ENCODE peak calls at places on chromosomes 1 and 21, in nine cellular contexts. One of them, this sample, is unnamed.

GRCh38 chr21:38853421-38853919 is 47.7 kb downstream of the ETS2 start:
- DNase-seq in heart right ventricle: peak; percentile 27
- DNase-seq in T-cell: no peak
- DNase-seq in thoracic aorta: no peak
- DNase-seq in ACHN: peak; percentile 83
- DNase-seq in AML-193: no peak
- DNase-seq in fibroblast of mammary gland: peak; percentile 95
- DNase-seq in left cardiac atrium: no peak
- DNase-seq in body of pancreas: peak; percentile 21
- DNase-seq in this sample: no peak

GRCh38 chr1:113980120-113980519 is 846 bp downstream of the OLFML3 start:
- DNase-seq in heart right ventricle: peak; percentile 74
- DNase-seq in T-cell: no peak
- DNase-seq in thoracic aorta: no peak
- DNase-seq in ACHN: no peak
- DNase-seq in AML-193: no peak
- DNase-seq in fibroblast of mammary gland: peak; percentile 54
- DNase-seq in left cardiac atrium: peak; percentile 56
- DNase-seq in body of pancreas: peak; percentile 48
- DNase-seq in this sample: no peak

GRCh38 chr1:30342535-30343141 is 380.7 kb downstream of the MATN1 start:
- DNase-seq in heart right ventricle: no peak
- DNase-seq in T-cell: no peak
- DNase-seq in thoracic aorta: no peak
- DNase-seq in ACHN: no peak
- DNase-seq in AML-193: no peak
- DNase-seq in fibroblast of mammary gland: no peak
- DNase-seq in left cardiac atrium: no peak
- DNase-seq in body of pancreas: no peak
- DNase-seq in this sample: no peak

GRCh38 chr1:92951141-92951582 is 10.1 kb downstream of the DIPK1A start:
- DNase-seq in heart right ventricle: no peak
- DNase-seq in T-cell: no peak
- DNase-seq in thoracic aorta: no peak
- DNase-seq in ACHN: peak; percentile 11
- DNase-seq in AML-193: no peak
- DNase-seq in fibroblast of mammary gland: peak; percentile 87
- DNase-seq in left cardiac atrium: no peak
- DNase-seq in body of pancreas: peak; percentile 12
- DNase-seq in this sample: no peak

GRCh38 chr1:116415699-116416533 is 42.9 kb downstream of the ATP1A1 start:
- DNase-seq in heart right ventricle: peak; percentile 37
- DNase-seq in T-cell: no peak
- DNase-seq in thoracic aorta: no peak
- DNase-seq in ACHN: no peak
- DNase-seq in AML-193: no peak
- DNase-seq in fibroblast of mammary gland: peak; percentile 12
- DNase-seq in left cardiac atrium: peak; percentile 34
- DNase-seq in body of pancreas: peak; percentile 60
- DNase-seq in this sample: no peak

GRCh38 chr1:197763769-197764168 is 11.5 kb downstream of the DENND1B start:
- DNase-seq in heart right ventricle: no peak
- DNase-seq in T-cell: no peak
- DNase-seq in thoracic aorta: no peak
- DNase-seq in ACHN: no peak
- DNase-seq in AML-193: no peak
- DNase-seq in fibroblast of mammary gland: no peak
- DNase-seq in left cardiac atrium: no peak
- DNase-seq in body of pancreas: no peak
- DNase-seq in this sample: no peak

GRCh38 chr1:234538930-234539649 is 60.1 kb upstream of the TARBP1 start:
- DNase-seq in heart right ventricle: peak; percentile 56
- DNase-seq in T-cell: no peak
- DNase-seq in thoracic aorta: no peak
- DNase-seq in ACHN: no peak
- DNase-seq in AML-193: no peak
- DNase-seq in fibroblast of mammary gland: no peak
- DNase-seq in left cardiac atrium: peak; percentile 64
- DNase-seq in body of pancreas: peak; percentile 46
- DNase-seq in this sample: no peak

GRCh38 chr1:21816602-21817302 is 4.7 kb downstream of the LDLRAD2 start:
- DNase-seq in heart right ventricle: no peak
- DNase-seq in T-cell: no peak
- DNase-seq in thoracic aorta: no peak
- DNase-seq in ACHN: peak; percentile 74
- DNase-seq in AML-193: no peak
- DNase-seq in fibroblast of mammary gland: peak; percentile 80
- DNase-seq in left cardiac atrium: no peak
- DNase-seq in body of pancreas: no peak
- DNase-seq in this sample: no peak

GRCh38 chr21:26842976-26843911 is 2.0 kb downstream of the ADAMTS1 start:
- DNase-seq in heart right ventricle: peak; percentile 90
- DNase-seq in T-cell: no peak
- DNase-seq in thoracic aorta: peak; percentile 82
- DNase-seq in ACHN: peak; percentile 92
- DNase-seq in AML-193: no peak
- DNase-seq in fibroblast of mammary gland: peak; percentile 97
- DNase-seq in left cardiac atrium: peak; percentile 93
- DNase-seq in body of pancreas: peak; percentile 97
- DNase-seq in this sample: peak; percentile 97

GRCh38 chr1:228978486-228979324 is 243.4 kb downstream of the RHOU start:
- DNase-seq in heart right ventricle: no peak
- DNase-seq in T-cell: no peak
- DNase-seq in thoracic aorta: no peak
- DNase-seq in ACHN: no peak
- DNase-seq in AML-193: no peak
- DNase-seq in fibroblast of mammary gland: peak; percentile 49
- DNase-seq in left cardiac atrium: peak; percentile 42
- DNase-seq in body of pancreas: peak; percentile 67
- DNase-seq in this sample: no peak

GRCh38 chr1:248243204-248243603 is 12.0 kb downstream of the OR2M4 start:
- DNase-seq in heart right ventricle: no peak
- DNase-seq in T-cell: no peak
- DNase-seq in thoracic aorta: no peak
- DNase-seq in ACHN: peak; percentile 61
- DNase-seq in AML-193: peak; percentile 60
- DNase-seq in fibroblast of mammary gland: peak; percentile 34
- DNase-seq in left cardiac atrium: peak; percentile 11
- DNase-seq in body of pancreas: peak; percentile 30
- DNase-seq in this sample: no peak

GRCh38 chr1:91793189-91793588 is 92.8 kb downstream of the TGFBR3 start:
- DNase-seq in heart right ventricle: no peak
- DNase-seq in T-cell: no peak
- DNase-seq in thoracic aorta: no peak
- DNase-seq in ACHN: no peak
- DNase-seq in AML-193: no peak
- DNase-seq in fibroblast of mammary gland: no peak
- DNase-seq in left cardiac atrium: no peak
- DNase-seq in body of pancreas: no peak
- DNase-seq in this sample: no peak

GRCh38 chr1:68331117-68331865 is 99.0 kb upstream of the WLS start:
- DNase-seq in heart right ventricle: no peak
- DNase-seq in T-cell: no peak
- DNase-seq in thoracic aorta: no peak
- DNase-seq in ACHN: peak; percentile 9
- DNase-seq in AML-193: no peak
- DNase-seq in fibroblast of mammary gland: peak; percentile 96
- DNase-seq in left cardiac atrium: no peak
- DNase-seq in body of pancreas: no peak
- DNase-seq in this sample: no peak

GRCh38 chr1:113859478-113860175 is 11.9 kb downstream of the PTPN22 start:
- DNase-seq in heart right ventricle: no peak
- DNase-seq in T-cell: no peak
- DNase-seq in thoracic aorta: no peak
- DNase-seq in ACHN: no peak
- DNase-seq in AML-193: peak; percentile 53
- DNase-seq in fibroblast of mammary gland: no peak
- DNase-seq in left cardiac atrium: no peak
- DNase-seq in body of pancreas: no peak
- DNase-seq in this sample: no peak

GRCh38 chr1:201730611-201731010 is 98.3 kb upstream of the IPO9 start:
- DNase-seq in heart right ventricle: no peak
- DNase-seq in T-cell: no peak
- DNase-seq in thoracic aorta: no peak
- DNase-seq in ACHN: no peak
- DNase-seq in AML-193: no peak
- DNase-seq in fibroblast of mammary gland: no peak
- DNase-seq in left cardiac atrium: no peak
- DNase-seq in body of pancreas: no peak
- DNase-seq in this sample: no peak

GRCh38 chr1:208807446-208808117 is 563.4 kb upstream of the PLXNA2 start:
- DNase-seq in heart right ventricle: no peak
- DNase-seq in T-cell: no peak
- DNase-seq in thoracic aorta: no peak
- DNase-seq in ACHN: no peak
- DNase-seq in AML-193: no peak
- DNase-seq in fibroblast of mammary gland: no peak
- DNase-seq in left cardiac atrium: no peak
- DNase-seq in body of pancreas: no peak
- DNase-seq in this sample: no peak

GRCh38 chr1:202225131-202225530 is 31.5 kb downstream of the LGR6 start:
- DNase-seq in heart right ventricle: no peak
- DNase-seq in T-cell: no peak
- DNase-seq in thoracic aorta: no peak
- DNase-seq in ACHN: no peak
- DNase-seq in AML-193: no peak
- DNase-seq in fibroblast of mammary gland: no peak
- DNase-seq in left cardiac atrium: no peak
- DNase-seq in body of pancreas: no peak
- DNase-seq in this sample: no peak

GRCh38 chr21:32585970-32586369 is 647 bp upstream of the TCP10L start:
- DNase-seq in heart right ventricle: no peak
- DNase-seq in T-cell: no peak
- DNase-seq in thoracic aorta: no peak
- DNase-seq in ACHN: no peak
- DNase-seq in AML-193: no peak
- DNase-seq in fibroblast of mammary gland: no peak
- DNase-seq in left cardiac atrium: no peak
- DNase-seq in body of pancreas: no peak
- DNase-seq in this sample: no peak

GRCh38 chr21:31911138-31911907 is 38.5 kb downstream of the HUNK start:
- DNase-seq in heart right ventricle: no peak
- DNase-seq in T-cell: no peak
- DNase-seq in thoracic aorta: no peak
- DNase-seq in ACHN: no peak
- DNase-seq in AML-193: no peak
- DNase-seq in fibroblast of mammary gland: peak; percentile 49
- DNase-seq in left cardiac atrium: no peak
- DNase-seq in body of pancreas: no peak
- DNase-seq in this sample: no peak

GRCh38 chr1:225044258-225044657 is 114.8 kb downstream of the DNAH14 start:
- DNase-seq in heart right ventricle: no peak
- DNase-seq in T-cell: no peak
- DNase-seq in thoracic aorta: no peak
- DNase-seq in ACHN: no peak
- DNase-seq in AML-193: no peak
- DNase-seq in fibroblast of mammary gland: peak; percentile 25
- DNase-seq in left cardiac atrium: no peak
- DNase-seq in body of pancreas: no peak
- DNase-seq in this sample: no peak

GRCh38 chr1:44884746-44885145 is 41.7 kb upstream of the PTCH2 start:
- DNase-seq in heart right ventricle: no peak
- DNase-seq in T-cell: no peak
- DNase-seq in thoracic aorta: no peak
- DNase-seq in ACHN: no peak
- DNase-seq in AML-193: no peak
- DNase-seq in fibroblast of mammary gland: peak; percentile 8
- DNase-seq in left cardiac atrium: peak; percentile 28
- DNase-seq in body of pancreas: peak; percentile 15
- DNase-seq in this sample: no peak

GRCh38 chr1:31371121-31371520 is 1.8 kb downstream of the FABP3 start:
- DNase-seq in heart right ventricle: no peak
- DNase-seq in T-cell: no peak
- DNase-seq in thoracic aorta: no peak
- DNase-seq in ACHN: peak; percentile 23
- DNase-seq in AML-193: no peak
- DNase-seq in fibroblast of mammary gland: no peak
- DNase-seq in left cardiac atrium: peak; percentile 37
- DNase-seq in body of pancreas: no peak
- DNase-seq in this sample: no peak

GRCh38 chr1:23282967-23283366 is 61.1 kb downstream of the HNRNPR start:
- DNase-seq in heart right ventricle: no peak
- DNase-seq in T-cell: no peak
- DNase-seq in thoracic aorta: no peak
- DNase-seq in ACHN: no peak
- DNase-seq in AML-193: no peak
- DNase-seq in fibroblast of mammary gland: peak; percentile 85
- DNase-seq in left cardiac atrium: no peak
- DNase-seq in body of pancreas: no peak
- DNase-seq in this sample: no peak

GRCh38 chr21:19981938-19982337 is 1016.3 kb upstream of the NCAM2 start:
- DNase-seq in heart right ventricle: no peak
- DNase-seq in T-cell: no peak
- DNase-seq in thoracic aorta: no peak
- DNase-seq in ACHN: no peak
- DNase-seq in AML-193: no peak
- DNase-seq in fibroblast of mammary gland: no peak
- DNase-seq in left cardiac atrium: no peak
- DNase-seq in body of pancreas: no peak
- DNase-seq in this sample: no peak

GRCh38 chr1:172909606-172910326 is 141.0 kb downstream of the TNFSF18 start:
- DNase-seq in heart right ventricle: no peak
- DNase-seq in T-cell: no peak
- DNase-seq in thoracic aorta: no peak
- DNase-seq in ACHN: peak; percentile 75
- DNase-seq in AML-193: no peak
- DNase-seq in fibroblast of mammary gland: peak; percentile 97
- DNase-seq in left cardiac atrium: no peak
- DNase-seq in body of pancreas: no peak
- DNase-seq in this sample: no peak

GRCh38 chr21:42403611-42404231 is at the start of gene UBASH3A:
- DNase-seq in heart right ventricle: no peak
- DNase-seq in T-cell: peak; percentile 63
- DNase-seq in thoracic aorta: no peak
- DNase-seq in ACHN: no peak
- DNase-seq in AML-193: no peak
- DNase-seq in fibroblast of mammary gland: no peak
- DNase-seq in left cardiac atrium: no peak
- DNase-seq in body of pancreas: no peak
- DNase-seq in this sample: no peak

GRCh38 chr1:171219751-171220385 is 28.4 kb upstream of the FMO1 start:
- DNase-seq in heart right ventricle: no peak
- DNase-seq in T-cell: no peak
- DNase-seq in thoracic aorta: no peak
- DNase-seq in ACHN: no peak
- DNase-seq in AML-193: no peak
- DNase-seq in fibroblast of mammary gland: peak; percentile 89
- DNase-seq in left cardiac atrium: no peak
- DNase-seq in body of pancreas: no peak
- DNase-seq in this sample: no peak

GRCh38 chr1:224873645-224874369 is 55.7 kb upstream of the DNAH14 start:
- DNase-seq in heart right ventricle: no peak
- DNase-seq in T-cell: no peak
- DNase-seq in thoracic aorta: no peak
- DNase-seq in ACHN: peak; percentile 49
- DNase-seq in AML-193: no peak
- DNase-seq in fibroblast of mammary gland: peak; percentile 83
- DNase-seq in left cardiac atrium: no peak
- DNase-seq in body of pancreas: peak; percentile 10
- DNase-seq in this sample: no peak

GRCh38 chr1:40153073-40153770 is 8.0 kb upstream of the RLF start:
- DNase-seq in heart right ventricle: no peak
- DNase-seq in T-cell: no peak
- DNase-seq in thoracic aorta: no peak
- DNase-seq in ACHN: peak; percentile 49
- DNase-seq in AML-193: peak; percentile 86
- DNase-seq in fibroblast of mammary gland: peak; percentile 81
- DNase-seq in left cardiac atrium: no peak
- DNase-seq in body of pancreas: peak; percentile 18
- DNase-seq in this sample: no peak

GRCh38 chr1:78092686-78093085 is 46.9 kb downstream of the GIPC2 start:
- DNase-seq in heart right ventricle: no peak
- DNase-seq in T-cell: no peak
- DNase-seq in thoracic aorta: no peak
- DNase-seq in ACHN: peak; percentile 50
- DNase-seq in AML-193: no peak
- DNase-seq in fibroblast of mammary gland: peak; percentile 49
- DNase-seq in left cardiac atrium: no peak
- DNase-seq in body of pancreas: no peak
- DNase-seq in this sample: no peak

GRCh38 chr1:100188617-100189016 is 10.6 kb upstream of the LRRC39 start:
- DNase-seq in heart right ventricle: no peak
- DNase-seq in T-cell: no peak
- DNase-seq in thoracic aorta: no peak
- DNase-seq in ACHN: peak; percentile 90
- DNase-seq in AML-193: no peak
- DNase-seq in fibroblast of mammary gland: peak; percentile 76
- DNase-seq in left cardiac atrium: no peak
- DNase-seq in body of pancreas: no peak
- DNase-seq in this sample: no peak

This sample was measured in ascending aorta.